ENCODE peak calls at places on chromosomes 11 and 22, in five cellular contexts. E is H7, C is cardiac muscle cell, W is astrocyte of the cerebellum, O is A549. R is an unnamed sample.
A peak's percentile ranks its signal among the peaks of the same experiment; 100 is the strongest.

GRCh38 chr11:34192481-34193401 is 87.3 kb downstream of the NAT10 start:
- DNase-seq in O (peak; percentile 78), C (peak; percentile 90), E (no peak), W (peak; percentile 89), R (peak; percentile 93)

GRCh38 chr11:111836766-111837165 is 34.6 kb downstream of the ALG9 start:
- DNase-seq in E (no peak), C (peak; percentile 54), W (no peak), O (no peak), R (no peak)

GRCh38 chr11:12123177-12123576 is 12.8 kb downstream of the MICAL2 start:
- DNase-seq in O (no peak), E (no peak), C (peak; percentile 54), W (no peak), R (no peak)

GRCh38 chr11:77127969-77128691 is at the start of gene MYO7A:
- DNase-seq in C (peak; percentile 58), E (peak; percentile 84), W (no peak), O (no peak), R (no peak)

GRCh38 chr11:20474176-20474950 is 86.8 kb downstream of the PRMT3 start:
- DNase-seq in C (no peak), W (no peak), E (no peak), O (no peak), R (no peak)

GRCh38 chr11:120102862-120103118 is 35.1 kb downstream of the TRIM29 start:
- DNase-seq in O (no peak), C (no peak), E (no peak), W (no peak), R (no peak)

GRCh38 chr22:37197451-37198289 is 9.6 kb upstream of the C1QTNF6 start:
- DNase-seq in W (no peak), O (peak; percentile 91), E (peak; percentile 35), C (peak; percentile 66), R (peak; percentile 89)

GRCh38 chr11:7046474-7046873 is 26.2 kb downstream of the NLRP14 start:
- DNase-seq in W (peak; percentile 72), O (no peak), C (peak; percentile 24), E (no peak), R (no peak)

GRCh38 chr11:69892986-69893555 is 73.9 kb upstream of the FGF3 start:
- DNase-seq in E (no peak), W (no peak), O (no peak), C (no peak), R (no peak)

GRCh38 chr22:35479359-35479758 is 61.3 kb upstream of the RASD2 start:
- DNase-seq in C (no peak), W (no peak), O (no peak), E (no peak), R (no peak)

GRCh38 chr11:78423241-78423640 is 5.6 kb upstream of the GAB2 start:
- DNase-seq in E (no peak), O (no peak), C (no peak), W (no peak), R (no peak)

GRCh38 chr11:59669611-59670009 is 773 bp upstream of the PATL1 start:
- DNase-seq in E (no peak), C (peak; percentile 80), W (peak; percentile 26), O (no peak), R (no peak)

GRCh38 chr11:99260696-99261095 is 239.9 kb downstream of the CNTN5 start:
- DNase-seq in E (no peak), W (no peak), O (no peak), C (peak; percentile 2), R (no peak)

GRCh38 chr11:88246680-88247079 is 71.4 kb upstream of the RAB38 start:
- DNase-seq in E (no peak), C (peak; percentile 75), O (no peak), W (peak; percentile 51), R (peak; percentile 1)

GRCh38 chr22:46044718-46045458 is 67.9 kb upstream of the WNT7B start:
- DNase-seq in C (peak; percentile 46), E (peak; percentile 91), W (no peak), O (no peak), R (no peak)

GRCh38 chr11:68397256-68397655 is 63.3 kb upstream of the PPP6R3 start:
- DNase-seq in W (no peak), E (peak; percentile 52), O (no peak), C (no peak), R (no peak)

GRCh38 chr11:12242071-12242672 is 131.8 kb downstream of the MICAL2 start:
- DNase-seq in O (no peak), C (no peak), E (no peak), W (no peak), R (no peak)

GRCh38 chr11:23991140-23991539 is 505.7 kb upstream of the LUZP2 start:
- DNase-seq in W (peak; percentile 74), O (no peak), C (peak; percentile 76), E (no peak), R (no peak)

GRCh38 chr11:69680688-69681087 is 5.5 kb upstream of the LTO1 start:
- DNase-seq in C (no peak), W (no peak), O (no peak), E (no peak), R (no peak)

GRCh38 chr11:61162092-61162935 is 1.1 kb upstream of the VPS37C start:
- DNase-seq in W (no peak), O (peak; percentile 20), E (peak; percentile 33), C (peak; percentile 24), R (peak; percentile 57)

GRCh38 chr11:12075822-12076821 is 34.3 kb upstream of the MICAL2 start:
- DNase-seq in O (peak; percentile 92), W (peak; percentile 98), E (no peak), C (peak; percentile 94), R (peak; percentile 94)

GRCh38 chr11:13862845-13863392 is 99.6 kb upstream of the SPON1 start:
- DNase-seq in W (no peak), E (no peak), C (no peak), O (no peak), R (no peak)

GRCh38 chr11:121334973-121335711 is 42.6 kb downstream of the SC5D start:
- DNase-seq in O (no peak), E (no peak), W (no peak), C (no peak), R (no peak)

GRCh38 chr22:17258015-17258827 is 39.0 kb upstream of the ADA2 start:
- DNase-seq in O (no peak), C (peak; percentile 35), E (peak; percentile 85), W (peak; percentile 42), R (no peak)

GRCh38 chr11:117830072-117830471 is 5.5 kb upstream of the FXYD2 start:
- DNase-seq in W (no peak), C (no peak), E (no peak), O (no peak), R (no peak)

GRCh38 chr11:131767421-131767820 is 397.0 kb downstream of the NTM start:
- DNase-seq in W (no peak), C (peak; percentile 47), E (no peak), O (no peak), R (no peak)

GRCh38 chr22:41557401-41558240 is 3.2 kb upstream of the CSDC2 start:
- DNase-seq in W (no peak), C (peak; percentile 97), E (peak; percentile 84), O (no peak), R (no peak)

GRCh38 chr11:34623463-34623862 is 2.6 kb downstream of the EHF start:
- DNase-seq in W (no peak), O (no peak), C (no peak), E (no peak), R (no peak)

GRCh38 chr11:11604340-11604992 is 17.3 kb downstream of the GALNT18 start:
- DNase-seq in E (no peak), O (no peak), C (no peak), W (no peak), R (no peak)

DNA sequence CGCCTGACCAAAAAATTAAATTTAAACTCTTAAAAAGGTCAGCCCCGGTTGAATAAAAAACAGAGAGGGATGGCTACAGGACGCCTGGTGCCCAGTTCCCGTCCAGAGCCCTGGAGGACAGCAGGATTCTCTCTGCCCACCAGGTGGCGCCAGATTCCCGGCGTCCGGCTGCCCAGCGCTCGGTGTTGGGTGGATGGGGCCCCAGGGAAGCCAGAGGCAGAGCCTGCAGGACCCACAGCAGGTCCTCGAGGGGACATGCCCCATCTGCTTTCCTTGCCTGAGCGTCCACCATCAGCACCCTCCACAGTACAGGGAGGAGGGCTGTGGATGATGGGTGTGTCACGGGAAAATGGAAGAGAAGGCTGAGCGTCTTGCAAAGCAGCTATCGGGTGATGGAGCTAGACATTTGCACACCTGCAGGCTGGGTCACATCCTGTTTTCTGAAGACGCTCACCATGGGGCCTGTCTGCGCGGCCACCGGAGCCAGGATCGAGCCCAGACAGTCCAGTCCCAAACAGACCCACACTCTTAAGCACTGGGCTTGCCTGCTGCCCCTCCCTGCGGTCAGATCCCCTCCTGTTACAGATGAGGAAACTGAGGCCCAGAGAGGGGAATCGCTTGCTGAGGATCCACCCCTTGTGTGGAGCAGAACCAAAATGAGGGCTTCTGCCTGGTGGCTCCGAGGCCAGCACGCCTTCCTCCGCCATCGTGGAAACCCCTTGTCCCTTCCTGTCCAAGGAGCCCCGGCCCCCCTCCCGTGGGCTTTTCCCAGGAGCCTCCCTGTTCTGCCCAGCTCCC is 18.5 kb upstream of the CBX7 start:
- DNase-seq in C (peak; percentile 77), O (peak; percentile 54), W (no peak), E (peak; percentile 92), R (no peak)
- H3K4me3 ChIP-seq in C (no peak overlapping the region), O (no peak overlapping the region), W (no peak overlapping the region), E (no peak overlapping the region), R (no peak overlapping the region)

DNA sequence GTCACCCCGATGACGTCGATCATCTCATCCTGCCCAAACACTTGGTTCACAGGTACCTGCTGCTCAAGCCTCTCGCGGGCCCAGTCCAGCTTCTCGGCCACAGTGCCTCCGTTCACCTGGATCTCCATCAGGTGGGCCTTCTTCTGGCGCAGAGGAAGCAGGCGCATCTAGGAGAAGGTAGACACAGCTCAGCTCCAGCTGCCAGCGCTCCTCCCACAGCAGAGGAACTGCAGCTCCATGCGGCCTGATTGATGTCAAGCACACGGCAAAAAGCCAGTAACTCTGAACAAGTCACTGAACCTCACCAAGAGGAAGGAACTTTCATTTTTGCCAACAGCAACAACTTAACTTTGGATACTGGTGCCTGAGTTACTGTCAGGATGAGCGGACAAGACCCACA is 4.0 kb downstream of the RPL3 start:
- DNase-seq in E (peak; percentile 2), W (no peak), O (no peak), C (peak; percentile 39), R (peak; percentile 36)
- H3K4me3 ChIP-seq in E (no peak overlapping the region), W (peak overlapping the region; percentile 88), O (peak overlapping the region; percentile 99), C (no peak overlapping the region), R (peak overlapping the region; percentile 67)

GRCh38 chr11:45663486-45664375 is 1.7 kb downstream of the CHST1 start:
- DNase-seq in W (no peak), E (no peak), C (no peak), O (no peak), R (no peak)
- H3K4me3 ChIP-seq in W (peak overlapping the region; percentile 46), E (peak overlapping the region; percentile 57), C (peak overlapping the region; percentile 78), O (peak overlapping the region; percentile 67), R (no peak overlapping the region)

DNA sequence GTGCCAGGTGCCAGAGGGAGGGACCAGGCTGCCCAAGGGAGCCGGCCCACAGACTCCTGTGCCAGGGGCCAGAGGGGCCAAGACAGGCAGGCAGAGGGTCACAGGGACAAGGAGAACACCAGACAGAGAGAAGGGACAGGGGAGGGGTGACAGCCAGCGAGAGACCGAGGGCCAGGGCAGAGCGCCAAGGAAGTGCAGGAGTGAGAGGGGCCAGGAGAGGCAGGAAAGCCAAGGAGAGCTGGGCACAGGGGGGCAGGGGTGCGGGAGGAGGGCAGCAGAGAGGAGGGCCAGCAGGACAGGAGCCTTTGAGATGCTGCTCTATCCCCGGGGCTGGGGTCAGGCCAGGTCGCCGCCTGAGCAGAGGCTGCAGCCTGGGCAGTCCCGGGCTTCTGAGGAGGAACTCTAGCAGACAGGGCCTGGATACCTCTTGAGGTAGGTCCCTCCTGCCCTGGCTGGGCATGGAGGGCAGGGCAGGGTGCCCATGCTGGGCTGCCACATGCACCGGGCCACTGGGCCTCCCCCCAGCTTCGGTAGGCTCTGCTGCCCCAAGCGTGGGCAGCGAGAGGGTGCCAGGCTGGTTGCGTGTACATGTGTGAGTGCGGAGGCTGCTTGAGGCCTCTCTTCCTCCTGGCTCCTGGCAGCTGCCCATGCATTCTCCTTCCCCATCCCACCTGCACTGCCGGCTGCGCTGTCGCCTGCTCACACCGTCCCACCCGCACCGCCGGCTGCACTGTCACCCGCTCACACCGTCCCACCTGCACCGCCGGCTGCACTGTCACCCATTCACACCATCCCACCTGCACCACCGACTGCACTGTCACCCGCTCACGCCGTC is 12.2 kb downstream of the LSP1 start:
- DNase-seq in C (no peak), O (no peak), E (no peak), W (no peak), R (no peak)
- H3K4me3 ChIP-seq in C (no peak overlapping the region), O (no peak overlapping the region), E (no peak overlapping the region), W (no peak overlapping the region), R (no peak overlapping the region)